ENCODE peak calls at places on chromosomes 1 and 21, in eight cellular contexts. F is stimulated activated naive CD4-positive, alpha-beta T cell; N is CD14-positive monocyte; X is left ventricle myocardium superior; Q is ovary; S is Peyer's patch; Y is cardiac fibroblast; A is NCI-H1694 treated with DMSO at 0.1 percent for 48 hours. H is an unnamed sample.

GRCh38 chr21:25925936-25926335 is 191.2 kb downstream of the GABPA start:
- DNase-seq in F (no peak), N (no peak), X (no peak), Q (no peak), S (no peak), Y (peak; percentile 60), A (no peak), H (peak; percentile 21)

GRCh38 chr1:20469406-20470076 is 16.5 kb downstream of the CAMK2N1 start:
- DNase-seq in F (no peak), N (no peak), X (no peak), Q (no peak), S (no peak), Y (no peak), A (no peak), H (peak; percentile 39)

GRCh38 chr1:27526569-27527222 is 36.7 kb upstream of the WASF2 start:
- DNase-seq in F (no peak), N (no peak), X (no peak), Q (no peak), S (no peak), Y (no peak), A (no peak), H (peak; percentile 32)

GRCh38 chr1:84851839-84852238 is 41.2 kb downstream of the LPAR3 start:
- DNase-seq in F (no peak), N (no peak), X (no peak), Q (no peak), S (no peak), Y (peak; percentile 95), A (no peak), H (peak; percentile 95)

GRCh38 chr1:37403166-37403565 is 71.2 kb upstream of the ZC3H12A start:
- DNase-seq in F (no peak), N (no peak), X (no peak), Q (no peak), S (no peak), Y (no peak), A (no peak), H (no peak)

GRCh38 chr1:235199441-235199840 is 38.4 kb upstream of the RBM34 start:
- DNase-seq in F (no peak), N (no peak), X (no peak), Q (no peak), S (no peak), Y (peak; percentile 66), A (no peak), H (peak; percentile 5)

GRCh38 chr1:20494609-20495311 is 8.8 kb upstream of the CAMK2N1 start:
- DNase-seq in F (no peak), N (no peak), X (no peak), Q (no peak), S (peak; percentile 41), Y (peak; percentile 97), A (no peak), H (peak; percentile 86)

GRCh38 chr1:87457408-87457807 is 128.7 kb downstream of the LMO4 start:
- DNase-seq in F (no peak), N (no peak), X (no peak), Q (no peak), S (no peak), Y (no peak), A (no peak), H (no peak)

GRCh38 chr1:218611916-218612580 is 266.9 kb downstream of the TGFB2 start:
- DNase-seq in F (no peak), N (no peak), X (no peak), Q (no peak), S (no peak), Y (no peak), A (no peak), H (no peak)

GRCh38 chr1:61079898-61080336 is 2.4 kb upstream of the NFIA start:
- DNase-seq in F (no peak), N (no peak), X (peak; percentile 90), Q (peak; percentile 91), S (peak; percentile 84), Y (peak; percentile 86), A (peak; percentile 63), H (peak; percentile 84)

GRCh38 chr1:174021611-174022079 is 512 bp downstream of the RC3H1 start:
- DNase-seq in F (peak; percentile 18), N (peak; percentile 50), X (peak; percentile 67), Q (peak; percentile 51), S (peak; percentile 74), Y (peak; percentile 56), A (no peak), H (peak; percentile 44)

GRCh38 chr21:42055425-42055824 is 15.7 kb upstream of the UMODL1 start:
- DNase-seq in F (no peak), N (no peak), X (no peak), Q (no peak), S (no peak), Y (no peak), A (no peak), H (no peak)

GRCh38 chr1:16012590-16013219 is 5.1 kb downstream of the HSPB7 start:
- DNase-seq in F (no peak), N (peak; percentile 74), X (peak; percentile 90), Q (peak; percentile 84), S (peak; percentile 69), Y (peak; percentile 53), A (no peak), H (peak; percentile 76)

GRCh38 chr1:59497616-59498015 is 200.7 kb downstream of the FGGY start:
- DNase-seq in F (no peak), N (no peak), X (no peak), Q (no peak), S (no peak), Y (no peak), A (no peak), H (no peak)

H was measured in RPMI7951.